ENCODE peak calls at places on chromosome 2, in four cellular contexts. N is epithelial cell of esophagus, O is GM13976, S is fibroblast of mammary gland. D is an unnamed sample.

GRCh38 chr2:120731175-120731574 is 4.5 kb upstream of the GLI2 start:
- DNase-seq in N (no peak), S (no peak), O (no peak), D (no peak)

GRCh38 chr2:236928353-236929153 is 157.1 kb upstream of the COPS8 start:
- DNase-seq in O (no peak), S (no peak), N (no peak), D (no peak)

GRCh38 chr2:217222511-217222910 is 362.6 kb upstream of the TNP1 start:
- DNase-seq in O (peak; percentile 27), S (no peak), N (no peak), D (no peak)

GRCh38 chr2:77028032-77028600 is 494.1 kb downstream of the LRRTM4 start:
- DNase-seq in O (no peak), N (no peak), S (no peak), D (no peak)

GRCh38 chr2:127106457-127106997 is 427 bp downstream of the BIN1 start:
- DNase-seq in N (no peak), O (peak; percentile 53), S (no peak), D (no peak)

GRCh38 chr2:74502720-74503505 is 3.5 kb upstream of the LBX2 start:
- DNase-seq in N (peak; percentile 77), S (peak; percentile 89), O (peak; percentile 86), D (peak; percentile 50)

GRCh38 chr2:73979686-73980085 is 5.0 kb upstream of the TET3 start:
- DNase-seq in S (peak; percentile 92), O (no peak), N (peak; percentile 94), D (peak; percentile 63)

GRCh38 chr2:64875368-64875767 is 113.8 kb upstream of the SLC1A4 start:
- DNase-seq in S (no peak), N (no peak), O (no peak), D (no peak)

GRCh38 chr2:81087646-81088045 is 783.1 kb upstream of the LRRTM1 start:
- DNase-seq in O (no peak), N (no peak), S (no peak), D (no peak)

GRCh38 chr2:206457188-206457634 is 13.9 kb downstream of the ADAM23 start:
- DNase-seq in O (peak; percentile 29), S (peak; percentile 14), N (peak; percentile 75), D (no peak)

GRCh38 chr2:191856111-191856876 is 9.4 kb upstream of the CAVIN2 start:
- DNase-seq in O (no peak), S (no peak), N (no peak), D (no peak)

GRCh38 chr2:10454505-10454904 is 6.4 kb upstream of the ODC1 start:
- DNase-seq in O (no peak), S (no peak), N (peak; percentile 35), D (no peak)

GRCh38 chr2:6922201-6922656 is 5.0 kb downstream of the RNF144A start:
- DNase-seq in O (no peak), N (peak; percentile 17), S (peak; percentile 56), D (no peak)

GRCh38 chr2:208240641-208241209 is 14.1 kb downstream of the IDH1 start:
- DNase-seq in O (no peak), S (no peak), N (no peak), D (no peak)

GRCh38 chr2:98547092-98547798 is 61.1 kb downstream of the COA5 start:
- DNase-seq in O (no peak), S (no peak), N (no peak), D (no peak)

GRCh38 chr2:86566828-86567205 is 3.6 kb upstream of the CHMP3 start:
- DNase-seq in O (no peak), N (no peak), S (no peak), D (no peak)

GRCh38 chr2:66596229-66596628 is 161.3 kb downstream of the MEIS1 start:
- DNase-seq in O (no peak), S (peak; percentile 67), N (peak; percentile 15), D (no peak)

GRCh38 chr2:239065962-239066361 is 218.1 kb downstream of the TWIST2 start:
- DNase-seq in O (no peak), S (no peak), N (no peak), D (no peak)

GRCh38 chr2:222693837-222694236 is 22.4 kb downstream of the MOGAT1 start:
- DNase-seq in O (no peak), N (peak; percentile 54), S (peak; percentile 51), D (no peak)
- TF ChIP-seq CTCF in O (no peak), N (peak; percentile 23), S (peak; percentile 40), D (peak; percentile 12)

GRCh38 chr2:219003267-219003634 is 10.0 kb upstream of the CRYBA2 start:
- DNase-seq in S (no peak), O (no peak), N (no peak), D (no peak)

GRCh38 chr2:219001100-219001576 is 7.9 kb upstream of the CRYBA2 start:
- DNase-seq in O (no peak), N (no peak), S (no peak), D (no peak)

GRCh38 chr2:219001577-219002394 is 8.6 kb upstream of the CRYBA2 start:
- DNase-seq in S (no peak), N (peak; percentile 83), O (peak; percentile 70), D (no peak)

GRCh38 chr2:219003979-219004378 is 10.8 kb upstream of the CRYBA2 start:
- DNase-seq in O (no peak), S (no peak), N (no peak), D (no peak)

GRCh38 chr2:219002395-219003266 is 9.4 kb upstream of the CRYBA2 start:
- DNase-seq in S (peak; percentile 30), O (peak; percentile 78), N (peak; percentile 62), D (no peak)
- TF ChIP-seq CTCF in S (peak; percentile 23), O (peak; percentile 68), N (peak; percentile 28), D (peak; percentile 9)

GRCh38 chr2:134458950-134459349 is 205.1 kb downstream of the MGAT5 start:
- DNase-seq in S (no peak), N (no peak), O (no peak), D (no peak)

GRCh38 chr2:134459706-134460406 is 206.0 kb downstream of the MGAT5 start:
- DNase-seq in S (no peak), N (no peak), O (no peak), D (no peak)

GRCh38 chr2:134462275-134462674 is 208.4 kb downstream of the MGAT5 start:
- DNase-seq in O (no peak), S (no peak), N (no peak), D (no peak)

GRCh38 chr2:134461511-134461910 is 207.6 kb downstream of the MGAT5 start:
- DNase-seq in N (peak; percentile 50), S (no peak), O (no peak), D (no peak)

GRCh38 chr2:134460583-134460998 is 206.7 kb downstream of the MGAT5 start:
- DNase-seq in O (peak; percentile 83), N (peak; percentile 78), S (peak; percentile 48), D (no peak)
- TF ChIP-seq CTCF in O (peak; percentile 39), N (peak; percentile 84), S (peak; percentile 50), D (peak; percentile 45)

DNA sequence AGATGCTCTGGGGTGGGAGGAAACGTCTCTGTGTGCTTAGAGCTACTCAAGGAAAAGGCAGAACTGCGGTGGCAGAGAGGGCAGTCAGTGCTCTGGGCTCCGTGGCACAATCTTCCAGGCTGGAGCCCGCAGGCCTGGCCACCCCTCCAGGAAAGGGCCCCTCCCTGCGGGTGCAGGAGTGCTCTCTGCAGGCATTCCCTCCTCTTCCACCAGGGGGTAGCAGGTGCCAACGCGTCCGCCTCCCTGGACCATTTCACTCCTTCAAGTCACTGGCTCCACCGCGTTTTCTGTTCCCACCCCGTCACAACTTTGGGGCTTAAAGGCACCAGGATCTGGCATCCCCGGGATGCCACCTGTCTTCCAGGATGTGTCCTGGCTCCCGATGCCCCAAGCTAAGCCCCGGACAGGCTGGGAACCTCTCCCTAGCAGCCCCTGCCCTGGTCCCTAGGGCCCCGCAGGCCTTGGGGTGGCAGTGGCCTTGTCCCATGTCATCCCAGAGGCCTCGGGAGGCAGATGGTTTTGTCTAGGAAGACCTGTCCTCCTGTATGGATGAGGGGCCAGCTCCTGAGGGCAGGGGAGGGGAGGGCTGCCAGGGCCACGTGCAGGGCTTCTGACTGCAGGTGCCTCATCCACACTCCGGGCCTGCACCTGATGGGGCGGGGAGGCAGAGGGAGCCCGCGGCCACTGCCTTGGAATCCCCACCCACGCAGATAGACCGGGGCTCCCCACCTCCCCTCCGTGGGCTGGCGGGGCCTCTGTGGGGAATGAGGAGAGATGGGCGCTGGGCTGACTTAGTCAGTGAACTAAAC is 26.4 kb downstream of the KCNIP3 start:
- DNase-seq in O (no peak), S (no peak), N (peak; percentile 32), D (no peak)
- TF ChIP-seq CTCF in O (no peak), S (peak; percentile 41), N (peak; percentile 49), D (peak; percentile 16)

DNA sequence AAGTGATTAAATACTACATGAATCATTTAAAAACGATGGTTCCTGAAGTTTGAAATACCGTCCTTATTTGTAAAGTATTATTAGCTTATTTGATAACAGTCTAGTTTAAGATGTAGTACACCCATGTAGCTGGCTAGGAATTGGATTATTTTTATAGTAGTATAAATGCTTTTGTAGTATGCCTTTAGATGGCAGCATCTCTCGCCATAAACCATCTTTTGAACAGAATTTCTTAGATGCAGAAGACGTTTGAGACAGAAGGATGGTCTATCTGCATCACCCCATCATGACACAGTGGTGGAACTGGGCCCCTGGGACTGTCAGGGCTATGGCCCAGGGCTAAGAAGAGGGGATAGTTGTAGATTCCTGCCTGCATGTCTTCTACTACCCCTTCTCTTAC is 152.7 kb downstream of the WDSUB1 start:
- DNase-seq in N (no peak), O (no peak), S (peak; percentile 58), D (no peak)
- TF ChIP-seq CTCF in N (no peak), O (no peak), S (peak; percentile 33), D (peak; percentile 23)

D was measured in AG09319.